ENCODE peak calls at places on chromosomes 13 and 19, in nine cellular contexts. One of them, this sample, is unnamed.
A peak's percentile ranks its signal among the peaks of the same experiment; 100 is the strongest.

GRCh38 chr13:86409466-86410241 is 610.4 kb upstream of the SLITRK6 start:
- DNase-seq in GM13977: no peak
- DNase-seq in cardiac fibroblast: no peak
- DNase-seq in neural progenitor cell: no peak
- DNase-seq in progenitor cell of endocrine pancreas: no peak
- DNase-seq in suprapubic skin: no peak
- DNase-seq in HCT116: no peak
- DNase-seq in mucosa of descending colon: no peak
- DNase-seq in ovary: no peak
- DNase-seq in this sample: no peak

GRCh38 chr13:54511356-54511755 is 1482.7 kb downstream of the OLFM4 start:
- DNase-seq in GM13977: no peak
- DNase-seq in cardiac fibroblast: no peak
- DNase-seq in neural progenitor cell: no peak
- DNase-seq in progenitor cell of endocrine pancreas: no peak
- DNase-seq in suprapubic skin: no peak
- DNase-seq in HCT116: no peak
- DNase-seq in mucosa of descending colon: no peak
- DNase-seq in ovary: no peak
- DNase-seq in this sample: no peak

GRCh38 chr13:51833980-51834379 is 11.0 kb downstream of the TMEM272 start:
- DNase-seq in GM13977: no peak
- DNase-seq in cardiac fibroblast: no peak
- DNase-seq in neural progenitor cell: no peak
- DNase-seq in progenitor cell of endocrine pancreas: no peak
- DNase-seq in suprapubic skin: no peak
- DNase-seq in HCT116: no peak
- DNase-seq in mucosa of descending colon: no peak
- DNase-seq in ovary: no peak
- DNase-seq in this sample: no peak

GRCh38 chr13:39148513-39148961 is 110.3 kb downstream of the NHLRC3 start:
- DNase-seq in GM13977: no peak
- DNase-seq in cardiac fibroblast: peak; percentile 74
- DNase-seq in neural progenitor cell: peak; percentile 25
- DNase-seq in progenitor cell of endocrine pancreas: no peak
- DNase-seq in suprapubic skin: no peak
- DNase-seq in HCT116: no peak
- DNase-seq in mucosa of descending colon: no peak
- DNase-seq in ovary: no peak
- DNase-seq in this sample: no peak

GRCh38 chr19:46976845-46977320 is 42.8 kb upstream of the NPAS1 start:
- DNase-seq in GM13977: no peak
- DNase-seq in cardiac fibroblast: peak; percentile 79
- DNase-seq in neural progenitor cell: peak; percentile 74
- DNase-seq in progenitor cell of endocrine pancreas: no peak
- DNase-seq in suprapubic skin: no peak
- DNase-seq in HCT116: no peak
- DNase-seq in mucosa of descending colon: no peak
- DNase-seq in ovary: no peak
- DNase-seq in this sample: no peak

GRCh38 chr13:71865858-71866172 is 1.2 kb downstream of the DACH1 start:
- DNase-seq in GM13977: peak; percentile 28
- DNase-seq in cardiac fibroblast: peak; percentile 10
- DNase-seq in neural progenitor cell: peak; percentile 35
- DNase-seq in progenitor cell of endocrine pancreas: peak; percentile 14
- DNase-seq in suprapubic skin: no peak
- DNase-seq in HCT116: no peak
- DNase-seq in mucosa of descending colon: peak; percentile 27
- DNase-seq in ovary: no peak
- DNase-seq in this sample: no peak

GRCh38 chr13:42574011-42574410 is at the start of gene TNFSF11:
- DNase-seq in GM13977: peak; percentile 61
- DNase-seq in cardiac fibroblast: peak; percentile 10
- DNase-seq in neural progenitor cell: peak; percentile 59
- DNase-seq in progenitor cell of endocrine pancreas: no peak
- DNase-seq in suprapubic skin: no peak
- DNase-seq in HCT116: no peak
- DNase-seq in mucosa of descending colon: peak; percentile 13
- DNase-seq in ovary: no peak
- DNase-seq in this sample: peak; percentile 72

GRCh38 chr13:73428706-73429105 is 369.9 kb downstream of the KLF5 start:
- DNase-seq in GM13977: no peak
- DNase-seq in cardiac fibroblast: no peak
- DNase-seq in neural progenitor cell: no peak
- DNase-seq in progenitor cell of endocrine pancreas: no peak
- DNase-seq in suprapubic skin: no peak
- DNase-seq in HCT116: no peak
- DNase-seq in mucosa of descending colon: no peak
- DNase-seq in ovary: no peak
- DNase-seq in this sample: no peak

GRCh38 chr13:33355470-33355869 is 69.9 kb upstream of the STARD13 start:
- DNase-seq in GM13977: no peak
- DNase-seq in cardiac fibroblast: peak; percentile 82
- DNase-seq in neural progenitor cell: no peak
- DNase-seq in progenitor cell of endocrine pancreas: no peak
- DNase-seq in suprapubic skin: no peak
- DNase-seq in HCT116: no peak
- DNase-seq in mucosa of descending colon: no peak
- DNase-seq in ovary: no peak
- DNase-seq in this sample: no peak

GRCh38 chr13:21074601-21075302 is 13.4 kb upstream of the LATS2 start:
- DNase-seq in GM13977: peak; percentile 36
- DNase-seq in cardiac fibroblast: peak; percentile 44
- DNase-seq in neural progenitor cell: no peak
- DNase-seq in progenitor cell of endocrine pancreas: no peak
- DNase-seq in suprapubic skin: peak; percentile 76
- DNase-seq in HCT116: no peak
- DNase-seq in mucosa of descending colon: no peak
- DNase-seq in ovary: peak; percentile 50
- DNase-seq in this sample: peak; percentile 41

GRCh38 chr19:5558101-5558621 is 9.6 kb downstream of the TINCR start:
- DNase-seq in GM13977: no peak
- DNase-seq in cardiac fibroblast: no peak
- DNase-seq in neural progenitor cell: no peak
- DNase-seq in progenitor cell of endocrine pancreas: no peak
- DNase-seq in suprapubic skin: no peak
- DNase-seq in HCT116: no peak
- DNase-seq in mucosa of descending colon: no peak
- DNase-seq in ovary: no peak
- DNase-seq in this sample: no peak

GRCh38 chr19:5560156-5560555 is 7.6 kb downstream of the TINCR start:
- DNase-seq in GM13977: no peak
- DNase-seq in cardiac fibroblast: no peak
- DNase-seq in neural progenitor cell: no peak
- DNase-seq in progenitor cell of endocrine pancreas: no peak
- DNase-seq in suprapubic skin: no peak
- DNase-seq in HCT116: no peak
- DNase-seq in mucosa of descending colon: no peak
- DNase-seq in ovary: no peak
- DNase-seq in this sample: no peak

GRCh38 chr19:5561559-5561958 is 6.2 kb downstream of the TINCR start:
- DNase-seq in GM13977: no peak
- DNase-seq in cardiac fibroblast: no peak
- DNase-seq in neural progenitor cell: no peak
- DNase-seq in progenitor cell of endocrine pancreas: no peak
- DNase-seq in suprapubic skin: no peak
- DNase-seq in HCT116: no peak
- DNase-seq in mucosa of descending colon: no peak
- DNase-seq in ovary: no peak
- DNase-seq in this sample: no peak

GRCh38 chr19:5557691-5558090 is 10.1 kb downstream of the TINCR start:
- DNase-seq in GM13977: no peak
- DNase-seq in cardiac fibroblast: no peak
- DNase-seq in neural progenitor cell: no peak
- DNase-seq in progenitor cell of endocrine pancreas: no peak
- DNase-seq in suprapubic skin: no peak
- DNase-seq in HCT116: no peak
- DNase-seq in mucosa of descending colon: no peak
- DNase-seq in ovary: no peak
- DNase-seq in this sample: no peak

GRCh38 chr19:5559804-5560133 is 8.0 kb downstream of the TINCR start:
- DNase-seq in GM13977: no peak
- DNase-seq in cardiac fibroblast: no peak
- DNase-seq in neural progenitor cell: no peak
- DNase-seq in progenitor cell of endocrine pancreas: no peak
- DNase-seq in suprapubic skin: no peak
- DNase-seq in HCT116: no peak
- DNase-seq in mucosa of descending colon: no peak
- DNase-seq in ovary: no peak
- DNase-seq in this sample: no peak
- TF ChIP-seq CTCF in GM13977: no peak
- TF ChIP-seq CTCF in cardiac fibroblast: no peak
- TF ChIP-seq CTCF in neural progenitor cell: no peak
- TF ChIP-seq CTCF in progenitor cell of endocrine pancreas: no peak
- TF ChIP-seq CTCF in suprapubic skin: no peak
- TF ChIP-seq CTCF in HCT116: no peak
- TF ChIP-seq CTCF in mucosa of descending colon: no peak
- TF ChIP-seq CTCF in ovary: no peak
- TF ChIP-seq CTCF in this sample: no peak

DNA sequence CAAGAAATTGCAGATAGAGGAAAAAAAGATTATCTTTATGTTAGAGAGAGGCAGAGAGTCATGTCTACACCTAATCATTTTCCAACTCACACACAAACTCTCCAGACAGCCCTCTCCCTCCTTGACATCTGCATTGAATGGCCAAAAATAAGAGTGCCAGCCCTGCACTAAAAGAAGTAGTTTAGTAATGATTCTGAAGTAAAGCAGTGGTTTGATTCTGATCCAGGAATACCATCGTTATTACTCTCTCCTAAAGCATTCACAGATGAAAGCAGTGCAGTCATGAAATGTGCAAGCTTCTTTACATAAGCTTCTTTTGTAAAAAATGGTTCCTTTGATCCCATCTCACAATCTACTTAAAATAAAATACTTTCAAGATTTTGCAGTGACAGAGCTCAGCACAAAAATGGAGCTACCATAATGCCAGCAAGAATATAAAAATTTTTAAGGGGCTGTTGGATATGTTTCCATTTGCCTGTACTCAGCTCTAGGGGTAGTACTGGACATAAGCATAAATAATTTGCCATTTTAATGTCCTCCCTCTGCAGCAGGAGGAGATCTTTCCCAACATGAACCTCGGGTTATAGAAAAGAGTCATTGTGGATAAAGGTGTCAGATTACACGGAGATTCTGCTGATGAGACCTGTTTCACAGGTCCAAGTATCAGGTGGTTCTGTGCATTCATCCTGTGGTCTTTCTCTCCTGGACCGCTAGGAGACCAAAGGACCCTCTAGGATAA is 406.3 kb downstream of the DCT start:
- DNase-seq in GM13977: no peak
- DNase-seq in cardiac fibroblast: peak; percentile 77
- DNase-seq in neural progenitor cell: no peak
- DNase-seq in progenitor cell of endocrine pancreas: no peak
- DNase-seq in suprapubic skin: no peak
- DNase-seq in HCT116: no peak
- DNase-seq in mucosa of descending colon: no peak
- DNase-seq in ovary: no peak
- DNase-seq in this sample: no peak
- TF ChIP-seq CTCF in GM13977: no peak
- TF ChIP-seq CTCF in cardiac fibroblast: no peak
- TF ChIP-seq CTCF in neural progenitor cell: no peak
- TF ChIP-seq CTCF in progenitor cell of endocrine pancreas: no peak
- TF ChIP-seq CTCF in suprapubic skin: no peak
- TF ChIP-seq CTCF in HCT116: no peak
- TF ChIP-seq CTCF in mucosa of descending colon: no peak
- TF ChIP-seq CTCF in ovary: no peak
- TF ChIP-seq CTCF in this sample: no peak

GRCh38 chr13:69524459-69525155 is 583.0 kb upstream of the ATXN8OS start:
- DNase-seq in GM13977: no peak
- DNase-seq in cardiac fibroblast: no peak
- DNase-seq in neural progenitor cell: no peak
- DNase-seq in progenitor cell of endocrine pancreas: no peak
- DNase-seq in suprapubic skin: no peak
- DNase-seq in HCT116: no peak
- DNase-seq in mucosa of descending colon: no peak
- DNase-seq in ovary: no peak
- DNase-seq in this sample: no peak
- TF ChIP-seq CTCF in GM13977: peak; percentile 9
- TF ChIP-seq CTCF in cardiac fibroblast: no peak
- TF ChIP-seq CTCF in neural progenitor cell: peak; percentile 58
- TF ChIP-seq CTCF in progenitor cell of endocrine pancreas: peak; percentile 67
- TF ChIP-seq CTCF in suprapubic skin: no peak
- TF ChIP-seq CTCF in HCT116: no peak
- TF ChIP-seq CTCF in mucosa of descending colon: no peak
- TF ChIP-seq CTCF in ovary: no peak
- TF ChIP-seq CTCF in this sample: no peak

GRCh38 chr19:30378701-30379100 is 6.5 kb downstream of the ZNF536 start:
- DNase-seq in GM13977: no peak
- DNase-seq in cardiac fibroblast: no peak
- DNase-seq in neural progenitor cell: no peak
- DNase-seq in progenitor cell of endocrine pancreas: no peak
- DNase-seq in suprapubic skin: peak; percentile 20
- DNase-seq in HCT116: no peak
- DNase-seq in mucosa of descending colon: no peak
- DNase-seq in ovary: no peak
- DNase-seq in this sample: no peak

GRCh38 chr19:30374791-30375650 is 2.8 kb downstream of the ZNF536 start:
- DNase-seq in GM13977: no peak
- DNase-seq in cardiac fibroblast: no peak
- DNase-seq in neural progenitor cell: peak; percentile 54
- DNase-seq in progenitor cell of endocrine pancreas: no peak
- DNase-seq in suprapubic skin: peak; percentile 58
- DNase-seq in HCT116: no peak
- DNase-seq in mucosa of descending colon: no peak
- DNase-seq in ovary: no peak
- DNase-seq in this sample: no peak

GRCh38 chr19:30375651-30376050 is 3.5 kb downstream of the ZNF536 start:
- DNase-seq in GM13977: no peak
- DNase-seq in cardiac fibroblast: no peak
- DNase-seq in neural progenitor cell: no peak
- DNase-seq in progenitor cell of endocrine pancreas: no peak
- DNase-seq in suprapubic skin: peak; percentile 40
- DNase-seq in HCT116: no peak
- DNase-seq in mucosa of descending colon: no peak
- DNase-seq in ovary: no peak
- DNase-seq in this sample: no peak

GRCh38 chr19:30376826-30377425 is 4.7 kb downstream of the ZNF536 start:
- DNase-seq in GM13977: no peak
- DNase-seq in cardiac fibroblast: no peak
- DNase-seq in neural progenitor cell: no peak
- DNase-seq in progenitor cell of endocrine pancreas: no peak
- DNase-seq in suprapubic skin: peak; percentile 55
- DNase-seq in HCT116: no peak
- DNase-seq in mucosa of descending colon: no peak
- DNase-seq in ovary: no peak
- DNase-seq in this sample: no peak

DNA sequence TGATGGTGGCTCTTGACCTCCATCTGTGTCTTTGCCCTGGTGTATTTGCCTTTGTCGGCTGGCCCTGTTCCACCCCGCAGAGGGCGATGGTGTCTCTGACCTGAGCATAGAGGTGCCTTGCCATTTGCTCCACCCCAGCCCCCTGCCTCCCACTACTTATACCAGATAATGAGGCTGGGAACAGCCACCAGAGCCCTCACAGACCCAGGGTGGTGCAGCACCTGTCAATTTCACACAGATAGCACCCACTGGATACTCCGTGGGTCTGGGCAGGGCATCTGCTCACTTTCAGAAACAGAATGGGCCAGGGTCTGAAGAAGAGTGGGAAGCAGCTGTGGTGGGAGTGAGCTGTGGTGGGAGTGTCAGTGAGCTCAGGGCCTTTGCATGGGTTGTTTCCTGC is 4.1 kb downstream of the ZNF536 start:
- DNase-seq in GM13977: no peak
- DNase-seq in cardiac fibroblast: no peak
- DNase-seq in neural progenitor cell: no peak
- DNase-seq in progenitor cell of endocrine pancreas: no peak
- DNase-seq in suprapubic skin: peak; percentile 72
- DNase-seq in HCT116: no peak
- DNase-seq in mucosa of descending colon: no peak
- DNase-seq in ovary: no peak
- DNase-seq in this sample: no peak
- TF ChIP-seq CTCF in GM13977: no peak
- TF ChIP-seq CTCF in cardiac fibroblast: no peak
- TF ChIP-seq CTCF in neural progenitor cell: no peak
- TF ChIP-seq CTCF in progenitor cell of endocrine pancreas: no peak
- TF ChIP-seq CTCF in suprapubic skin: no peak
- TF ChIP-seq CTCF in HCT116: no peak
- TF ChIP-seq CTCF in mucosa of descending colon: no peak
- TF ChIP-seq CTCF in ovary: no peak
- TF ChIP-seq CTCF in this sample: no peak

This sample was measured in GM20000.